ENCODE peak calls at places on chromosome 1, in five cellular contexts. Q is NCI-H460, K is nephron progenitor cell, J is WTC11, H is LoVo. O is an unnamed sample.

GRCh38 chr1:42924249-42925131 is 34.2 kb downstream of the SLC2A1 start:
- DNase-seq in Q (peak), K (peak), J (peak), H (peak), O (peak)

GRCh38 chr1:226809785-226810571 is 60.4 kb upstream of the PSEN2 start:
- DNase-seq in Q (no peak), K (no peak), J (no peak), H (no peak), O (no peak)

GRCh38 chr1:24899581-24900485 is 30.2 kb downstream of the RUNX3 start:
- DNase-seq in Q (no peak), K (no peak), J (no peak), H (no peak), O (no peak)

GRCh38 chr1:71196685-71197084 is 115.8 kb upstream of the ZRANB2 start:
- DNase-seq in Q (peak), K (no peak), J (no peak), H (no peak), O (no peak)

GRCh38 chr1:41773842-41774241 is 144.9 kb downstream of the HIVEP3 start:
- DNase-seq in Q (no peak), K (no peak), J (no peak), H (no peak), O (no peak)

GRCh38 chr1:206890125-206890637 is 7.1 kb upstream of the IL24 start:
- DNase-seq in Q (peak), K (no peak), J (no peak), H (peak), O (no peak)

GRCh38 chr1:2923351-2923750 is 97.9 kb upstream of the ACTRT2 start:
- DNase-seq in Q (no peak), K (no peak), J (no peak), H (no peak), O (no peak)

GRCh38 chr1:20896824-20897223 is 109.7 kb upstream of the HP1BP3 start:
- DNase-seq in Q (peak), K (no peak), J (no peak), H (no peak), O (no peak)

GRCh38 chr1:174398246-174398645 is 49.5 kb upstream of the GPR52 start:
- DNase-seq in Q (no peak), K (no peak), J (no peak), H (no peak), O (no peak)

GRCh38 chr1:166975361-166976129 is at the start of gene ILDR2:
- DNase-seq in Q (peak), K (peak), J (peak), H (peak), O (peak)

O was measured in glutamatergic neuron.